ENCODE peak calls at places on chromosomes 6 and 20, in nine cellular contexts. Y, M, F, V, Z, J, R, D and W are unnamed samples.

GRCh38 chr6:29925341-29926080 is 16.8 kb upstream of the HLA-A start:
- DNase-seq in F (no peak), J (no peak), Y (no peak), M (no peak), Z (no peak), D (no peak), V (no peak), R (no peak), W (no peak)

GRCh38 chr6:52909531-52909930 is at the start of gene GSTA3:
- DNase-seq in V (no peak), D (no peak), M (peak), J (no peak), Y (no peak), Z (no peak), F (no peak), R (no peak), W (no peak)

GRCh38 chr6:39599341-39599740 is 125.9 kb downstream of the KIF6 start:
- DNase-seq in R (no peak), D (no peak), Z (no peak), F (no peak), Y (no peak), M (no peak), J (no peak), V (no peak), W (no peak)

GRCh38 chr20:11791316-11792228 is 126.1 kb upstream of the BTBD3 start:
- DNase-seq in M (no peak), D (peak), Z (no peak), R (peak), Y (no peak), V (no peak), J (no peak), F (no peak), W (no peak)

GRCh38 chr20:39146394-39146793 is 184.2 kb downstream of the DHX35 start:
- DNase-seq in F (no peak), J (no peak), Y (no peak), R (no peak), Z (peak), D (no peak), M (no peak), V (no peak), W (no peak)

GRCh38 chr20:35776513-35777101 is 4.8 kb downstream of the PHF20 start:
- DNase-seq in Y (peak), R (peak), F (peak), V (no peak), Z (no peak), D (peak), M (peak), J (no peak), W (peak)

GRCh38 chr6:132483779-132484679 is 28.9 kb downstream of the STX7 start:
- DNase-seq in F (no peak), Z (peak), R (peak), M (peak), J (peak), Y (no peak), V (peak), D (peak), W (no peak)

GRCh38 chr20:47317127-47317895 is 39.2 kb downstream of the ZMYND8 start:
- DNase-seq in J (peak), M (peak), R (peak), Z (peak), Y (peak), V (no peak), F (peak), D (peak), W (peak)

GRCh38 chr6:127069659-127070279 is 48.7 kb upstream of the RSPO3 start:
- DNase-seq in Y (no peak), R (peak), F (no peak), D (peak), M (no peak), J (no peak), V (peak), Z (peak), W (no peak)

GRCh38 chr6:165245716-165246115 is 63.7 kb downstream of the C6orf118 start:
- DNase-seq in V (no peak), Y (no peak), J (no peak), R (no peak), Z (no peak), M (no peak), D (no peak), F (no peak), W (no peak)

GRCh38 chr6:45434401-45434741 is 56.6 kb upstream of the SUPT3H start:
- DNase-seq in Z (no peak), V (no peak), D (no peak), J (no peak), F (no peak), Y (no peak), R (no peak), M (no peak), W (no peak)

GRCh38 chr6:154474636-154475428 is 35.7 kb downstream of the CNKSR3 start:
- DNase-seq in D (peak), Z (no peak), R (no peak), M (no peak), Y (no peak), F (no peak), V (no peak), J (no peak), W (no peak)

GRCh38 chr6:9405369-9405768 is 970.0 kb upstream of the SLC35B3 start:
- DNase-seq in Z (no peak), Y (no peak), D (peak), V (no peak), M (no peak), J (peak), R (peak), F (no peak), W (no peak)

GRCh38 chr6:47009583-47009982 is 32.5 kb downstream of the ADGRF1 start:
- DNase-seq in Z (no peak), M (no peak), J (no peak), F (no peak), D (no peak), V (no peak), R (no peak), Y (no peak), W (no peak)

GRCh38 chr20:25584905-25585704 is at the start of gene NINL:
- DNase-seq in Y (peak), F (peak), J (no peak), V (peak), Z (peak), D (peak), R (peak), M (peak), W (peak)

GRCh38 chr6:82362868-82363267 is 749 bp upstream of the TPBG start:
- DNase-seq in F (peak), V (no peak), D (no peak), J (peak), Y (no peak), R (peak), M (no peak), Z (peak), W (no peak)

GRCh38 chr6:24831771-24832718 is 33.3 kb upstream of the ARMH2 start:
- DNase-seq in F (no peak), Y (no peak), Z (no peak), D (no peak), M (no peak), J (no peak), R (no peak), V (no peak), W (no peak)

GRCh38 chr6:149452062-149452939 is 32.5 kb downstream of the ZC3H12D start:
- DNase-seq in R (no peak), M (peak), F (no peak), D (no peak), Z (no peak), Y (no peak), V (no peak), J (no peak), W (peak)

GRCh38 chr6:37137201-37137880 is 32.6 kb upstream of the PIM1 start:
- DNase-seq in J (peak), D (peak), M (no peak), R (peak), Y (no peak), F (peak), V (peak), Z (peak), W (no peak)

GRCh38 chr6:169337881-169338445 is 84.3 kb upstream of the THBS2 start:
- DNase-seq in V (no peak), Z (no peak), Y (no peak), J (no peak), M (no peak), F (no peak), R (no peak), D (no peak), W (no peak)

GRCh38 chr6:133837801-133838349 is 51.0 kb upstream of the TCF21 start:
- DNase-seq in Y (peak), Z (peak), J (no peak), R (peak), D (peak), F (peak), M (peak), V (peak), W (peak)

GRCh38 chr20:62806383-62807050 is 1.9 kb downstream of the OGFR start:
- DNase-seq in R (no peak), Z (no peak), V (no peak), F (no peak), D (no peak), Y (no peak), J (no peak), M (no peak), W (no peak)

GRCh38 chr6:1267057-1267732 is 44.7 kb upstream of the FOXQ1 start:
- DNase-seq in Y (no peak), R (peak), M (no peak), J (no peak), Z (no peak), V (no peak), F (no peak), D (peak), W (no peak)

GRCh38 chr6:30483677-30484279 is 5.5 kb upstream of the HLA-E start:
- DNase-seq in Z (peak), V (peak), M (peak), Y (no peak), F (no peak), R (peak), J (no peak), D (peak), W (no peak)

GRCh38 chr6:29447670-29448069 is 8.6 kb downstream of the OR10C1 start:
- DNase-seq in Z (peak), R (no peak), V (peak), J (no peak), Y (no peak), F (no peak), M (no peak), D (no peak), W (no peak)

GRCh38 chr6:137819740-137820139 is 47.3 kb upstream of the TNFAIP3 start:
- DNase-seq in D (no peak), F (no peak), M (no peak), R (no peak), V (no peak), Y (no peak), J (no peak), Z (no peak), W (no peak)

GRCh38 chr20:56445130-56445529 is 23.3 kb upstream of the RTF2 start:
- DNase-seq in Z (no peak), J (no peak), R (no peak), V (no peak), F (no peak), D (no peak), M (no peak), Y (no peak), W (no peak)

GRCh38 chr20:56445540-56445939 is 22.9 kb upstream of the RTF2 start:
- DNase-seq in Y (no peak), Z (no peak), M (no peak), V (no peak), F (no peak), R (no peak), D (no peak), J (no peak), W (no peak)

GRCh38 chr20:56442381-56443365 is 25.8 kb upstream of the RTF2 start:
- DNase-seq in V (no peak), R (no peak), Z (no peak), D (no peak), M (no peak), Y (no peak), F (no peak), J (no peak), W (no peak)

GRCh38 chr20:56447227-56447626 is 21.2 kb upstream of the RTF2 start:
- DNase-seq in Z (peak), M (no peak), Y (no peak), R (no peak), F (no peak), J (no peak), D (no peak), V (no peak), W (no peak)

DNA sequence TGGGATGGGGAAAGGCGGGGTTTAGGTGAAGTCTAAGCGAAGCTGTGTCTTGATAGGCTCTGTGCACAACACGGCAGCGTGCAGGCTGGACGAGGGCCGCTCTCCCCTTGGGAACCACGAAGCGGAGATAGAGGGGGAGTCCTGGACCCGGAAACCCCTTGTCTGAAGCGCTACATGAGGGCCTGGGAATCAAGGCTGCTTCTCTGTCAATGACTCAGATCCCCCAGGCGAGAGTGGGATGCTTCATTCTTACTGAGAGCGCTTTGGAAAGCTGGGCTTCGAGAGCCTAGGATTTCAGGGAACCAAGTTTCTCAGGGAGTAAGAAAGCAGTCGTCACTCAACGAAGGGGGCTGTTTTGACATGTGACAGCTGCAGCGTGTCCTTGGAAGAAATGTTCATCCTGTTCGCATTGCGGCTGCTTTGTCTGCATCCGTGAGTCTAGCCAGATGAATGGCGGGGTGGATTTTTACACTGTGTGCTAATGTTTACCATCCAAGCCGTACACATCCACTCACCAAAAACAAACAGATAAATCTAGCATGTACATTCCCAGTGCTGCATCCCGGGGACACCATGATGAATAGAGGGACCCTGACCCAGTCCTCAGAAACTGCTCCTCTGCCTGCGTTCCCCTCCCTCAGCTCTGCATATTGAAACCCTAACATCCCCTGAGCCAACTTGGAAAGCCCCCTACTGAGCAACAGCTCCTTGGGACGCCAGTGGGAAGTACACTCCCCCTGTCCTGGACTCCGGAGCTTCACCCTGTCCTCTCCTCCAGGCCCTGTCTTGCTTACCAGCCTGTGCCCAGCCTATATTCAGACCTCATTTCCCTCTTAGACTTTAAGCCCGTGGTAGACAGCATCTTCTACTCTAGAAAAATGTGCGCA is 24.5 kb upstream of the RTF2 start:
- DNase-seq in M (no peak), F (no peak), J (peak), R (no peak), Y (peak), Z (no peak), D (no peak), V (no peak), W (no peak)
- H3K27ac ChIP-seq in M (no peak), F (no peak), J (peak), R (no peak), Y (peak), Z (no peak), D (no peak), V (no peak), W (no peak)

DNA sequence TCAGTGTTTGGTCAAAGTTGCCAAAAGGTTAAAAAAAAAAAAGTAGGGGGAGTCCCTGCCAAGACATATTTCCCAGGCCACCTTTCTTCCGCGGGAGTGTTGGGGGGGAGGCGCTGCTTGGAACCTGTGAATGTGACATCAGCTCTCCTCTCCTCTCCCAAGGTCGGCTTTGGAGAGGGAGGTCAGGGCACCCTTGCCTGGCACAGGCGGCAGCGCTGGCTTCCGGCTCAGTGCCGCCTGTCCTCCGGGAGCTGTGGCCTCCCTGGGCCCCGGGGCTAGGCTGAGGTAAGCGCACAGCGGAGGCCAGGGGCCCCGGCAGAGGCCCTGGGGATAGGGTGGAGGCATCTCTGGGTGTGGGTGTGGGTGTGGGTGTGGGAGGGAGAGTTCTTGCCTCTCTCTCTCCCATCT is 1.9 kb upstream of the EDN1 start:
- DNase-seq in M (peak), V (no peak), F (no peak), Y (no peak), D (peak), Z (no peak), R (no peak), J (no peak), W (no peak)
- H3K4me3 ChIP-seq in M (no peak), V (no peak), F (no peak), Y (no peak), D (peak), Z (no peak), R (no peak), J (no peak), W (no peak)

GRCh38 chr6:3619800-3620199 is 131.7 kb downstream of the PXDC1 start:
- DNase-seq in M (no peak), R (no peak), Z (no peak), F (no peak), Y (no peak), V (no peak), J (no peak), D (no peak), W (no peak)
- H3K27ac ChIP-seq in M (no peak), R (no peak), Z (no peak), F (no peak), Y (no peak), V (no peak), J (no peak), D (no peak), W (no peak)

DNA sequence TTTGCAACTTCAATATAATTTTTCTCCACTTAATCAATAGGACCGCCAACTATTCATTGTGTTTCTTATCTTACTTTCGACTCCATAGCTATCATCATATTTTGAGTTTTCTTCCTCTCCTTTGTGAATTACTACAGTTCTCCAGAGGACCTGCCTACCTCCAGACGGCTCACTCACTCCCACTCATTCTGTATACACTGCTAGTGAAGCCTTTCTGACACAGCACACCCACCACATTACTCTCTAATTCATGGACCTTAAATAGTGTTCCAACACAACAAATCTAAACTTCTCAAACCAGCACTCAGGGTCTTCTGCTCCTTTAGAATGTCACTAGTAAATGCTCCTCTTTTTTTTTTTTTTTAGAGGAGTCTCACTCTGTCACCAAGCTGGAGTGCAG is 23.8 kb downstream of the FKBP5 start:
- DNase-seq in Z (no peak), D (no peak), F (no peak), R (no peak), J (no peak), M (no peak), Y (no peak), V (no peak), W (no peak)
- H3K4me3 ChIP-seq in Z (no peak), D (no peak), F (no peak), R (no peak), J (no peak), M (no peak), Y (no peak), V (no peak), W (no peak)